ENCODE peak calls at places on chromosomes 13 and 19, in nine cellular contexts. E, C, I, Y, A, B, O, U and H are unnamed samples.

GRCh38 chr13:23749288-23749880 is 139.8 kb downstream of the MIPEP start:
- DNase-seq in U (no peak), B (no peak), I (no peak), C (no peak), O (no peak), Y (no peak), A (no peak), E (peak), H (no peak)

GRCh38 chr13:50236898-50237318 is 221.7 kb downstream of the KCNRG start:
- DNase-seq in I (no peak), O (no peak), Y (no peak), C (no peak), E (peak), A (no peak), B (no peak), U (no peak), H (no peak)

GRCh38 chr13:93476175-93476574 is 249.6 kb downstream of the GPC6 start:
- DNase-seq in A (no peak), B (no peak), C (no peak), U (no peak), O (peak), I (no peak), E (no peak), Y (no peak), H (no peak)

GRCh38 chr19:6890421-6890913 is 3.1 kb downstream of the ADGRE1 start:
- DNase-seq in O (no peak), C (no peak), A (no peak), I (no peak), Y (no peak), U (no peak), E (no peak), B (no peak), H (no peak)

GRCh38 chr13:111584101-111584500 is 263.7 kb downstream of the TEX29 start:
- DNase-seq in A (no peak), C (no peak), B (no peak), O (no peak), Y (no peak), E (no peak), I (no peak), U (no peak), H (no peak)

GRCh38 chr13:50213526-50213925 is 198.3 kb downstream of the KCNRG start:
- DNase-seq in I (no peak), E (no peak), B (no peak), U (no peak), O (no peak), C (no peak), A (no peak), Y (no peak), H (no peak)

GRCh38 chr13:102940770-102941169 is 94.9 kb downstream of the ERCC5 start:
- DNase-seq in E (no peak), O (no peak), C (no peak), U (no peak), B (no peak), Y (no peak), A (no peak), I (no peak), H (no peak)

GRCh38 chr19:10895363-10895762 is 24.0 kb downstream of the CARM1 start:
- DNase-seq in U (no peak), O (no peak), C (no peak), Y (no peak), E (no peak), I (no peak), B (no peak), A (no peak), H (no peak)

GRCh38 chr19:42282036-42282762 is 13.1 kb downstream of the CIC start:
- DNase-seq in I (no peak), O (peak), A (no peak), Y (no peak), B (no peak), U (no peak), C (no peak), E (no peak), H (no peak)